ENCODE peak calls at places on chromosome 9, in eight cellular contexts. One of them, this sample, is unnamed.

GRCh38 chr9:81588148-81588874 is 101.0 kb downstream of the TLE1 start:
- DNase-seq in AG10803: peak
- DNase-seq in progenitor cell of endocrine pancreas: peak
- DNase-seq in AG04449: no peak
- DNase-seq in left ventricle myocardium inferior: no peak
- DNase-seq in CD4-positive, alpha-beta T cell: no peak
- DNase-seq in GM12864: no peak
- DNase-seq in spleen: no peak
- DNase-seq in this sample: no peak

GRCh38 chr9:96386157-96386556 is 2.6 kb upstream of the SLC35D2 start:
- DNase-seq in AG10803: no peak
- DNase-seq in progenitor cell of endocrine pancreas: no peak
- DNase-seq in AG04449: no peak
- DNase-seq in left ventricle myocardium inferior: no peak
- DNase-seq in CD4-positive, alpha-beta T cell: no peak
- DNase-seq in GM12864: no peak
- DNase-seq in spleen: no peak
- DNase-seq in this sample: no peak

GRCh38 chr9:94034511-94034910 is 49.8 kb upstream of the PTPDC1 start:
- DNase-seq in AG10803: no peak
- DNase-seq in progenitor cell of endocrine pancreas: no peak
- DNase-seq in AG04449: no peak
- DNase-seq in left ventricle myocardium inferior: no peak
- DNase-seq in CD4-positive, alpha-beta T cell: no peak
- DNase-seq in GM12864: no peak
- DNase-seq in spleen: no peak
- DNase-seq in this sample: no peak

GRCh38 chr9:115691686-115692085 is 461.9 kb upstream of the PAPPA start:
- DNase-seq in AG10803: peak
- DNase-seq in progenitor cell of endocrine pancreas: no peak
- DNase-seq in AG04449: no peak
- DNase-seq in left ventricle myocardium inferior: no peak
- DNase-seq in CD4-positive, alpha-beta T cell: no peak
- DNase-seq in GM12864: no peak
- DNase-seq in spleen: no peak
- DNase-seq in this sample: peak

GRCh38 chr9:104769655-104770054 is 5.7 kb downstream of the NIPSNAP3B start:
- DNase-seq in AG10803: no peak
- DNase-seq in progenitor cell of endocrine pancreas: no peak
- DNase-seq in AG04449: no peak
- DNase-seq in left ventricle myocardium inferior: no peak
- DNase-seq in CD4-positive, alpha-beta T cell: no peak
- DNase-seq in GM12864: no peak
- DNase-seq in spleen: no peak
- DNase-seq in this sample: no peak

GRCh38 chr9:94630833-94631232 is 8.5 kb downstream of the FBP1 start:
- DNase-seq in AG10803: no peak
- DNase-seq in progenitor cell of endocrine pancreas: no peak
- DNase-seq in AG04449: no peak
- DNase-seq in left ventricle myocardium inferior: no peak
- DNase-seq in CD4-positive, alpha-beta T cell: no peak
- DNase-seq in GM12864: no peak
- DNase-seq in spleen: no peak
- DNase-seq in this sample: no peak

GRCh38 chr9:21684831-21685362 is 117.5 kb upstream of the MTAP start:
- DNase-seq in AG10803: peak
- DNase-seq in progenitor cell of endocrine pancreas: no peak
- DNase-seq in AG04449: no peak
- DNase-seq in left ventricle myocardium inferior: no peak
- DNase-seq in CD4-positive, alpha-beta T cell: no peak
- DNase-seq in GM12864: no peak
- DNase-seq in spleen: no peak
- DNase-seq in this sample: no peak

GRCh38 chr9:116282598-116282997 is 129.0 kb downstream of the PAPPA start:
- DNase-seq in AG10803: no peak
- DNase-seq in progenitor cell of endocrine pancreas: no peak
- DNase-seq in AG04449: no peak
- DNase-seq in left ventricle myocardium inferior: no peak
- DNase-seq in CD4-positive, alpha-beta T cell: no peak
- DNase-seq in GM12864: no peak
- DNase-seq in spleen: no peak
- DNase-seq in this sample: no peak

GRCh38 chr9:134275379-134275778 is 50.9 kb upstream of the RXRA start:
- DNase-seq in AG10803: no peak
- DNase-seq in progenitor cell of endocrine pancreas: no peak
- DNase-seq in AG04449: no peak
- DNase-seq in left ventricle myocardium inferior: no peak
- DNase-seq in CD4-positive, alpha-beta T cell: no peak
- DNase-seq in GM12864: no peak
- DNase-seq in spleen: no peak
- DNase-seq in this sample: no peak

GRCh38 chr9:90611568-90611967 is 31.1 kb downstream of the DIRAS2 start:
- DNase-seq in AG10803: no peak
- DNase-seq in progenitor cell of endocrine pancreas: no peak
- DNase-seq in AG04449: no peak
- DNase-seq in left ventricle myocardium inferior: no peak
- DNase-seq in CD4-positive, alpha-beta T cell: no peak
- DNase-seq in GM12864: no peak
- DNase-seq in spleen: no peak
- DNase-seq in this sample: no peak

GRCh38 chr9:77488439-77489126 is 159.5 kb downstream of the GNA14 start:
- DNase-seq in AG10803: peak
- DNase-seq in progenitor cell of endocrine pancreas: no peak
- DNase-seq in AG04449: no peak
- DNase-seq in left ventricle myocardium inferior: no peak
- DNase-seq in CD4-positive, alpha-beta T cell: no peak
- DNase-seq in GM12864: no peak
- DNase-seq in spleen: no peak
- DNase-seq in this sample: no peak

GRCh38 chr9:103037508-103038477 is 42.7 kb downstream of the CYLC2 start:
- DNase-seq in AG10803: no peak
- DNase-seq in progenitor cell of endocrine pancreas: no peak
- DNase-seq in AG04449: no peak
- DNase-seq in left ventricle myocardium inferior: peak
- DNase-seq in CD4-positive, alpha-beta T cell: no peak
- DNase-seq in GM12864: no peak
- DNase-seq in spleen: peak
- DNase-seq in this sample: no peak

GRCh38 chr9:38415846-38416245 is 8.4 kb downstream of the IGFBPL1 start:
- DNase-seq in AG10803: no peak
- DNase-seq in progenitor cell of endocrine pancreas: no peak
- DNase-seq in AG04449: no peak
- DNase-seq in left ventricle myocardium inferior: no peak
- DNase-seq in CD4-positive, alpha-beta T cell: no peak
- DNase-seq in GM12864: no peak
- DNase-seq in spleen: no peak
- DNase-seq in this sample: no peak

GRCh38 chr9:137970686-137971476 is 93.3 kb downstream of the CACNA1B start:
- DNase-seq in AG10803: no peak
- DNase-seq in progenitor cell of endocrine pancreas: no peak
- DNase-seq in AG04449: no peak
- DNase-seq in left ventricle myocardium inferior: no peak
- DNase-seq in CD4-positive, alpha-beta T cell: peak
- DNase-seq in GM12864: no peak
- DNase-seq in spleen: peak
- DNase-seq in this sample: no peak

GRCh38 chr9:121286973-121287721 is 19.2 kb downstream of the GSN start:
- DNase-seq in AG10803: peak
- DNase-seq in progenitor cell of endocrine pancreas: no peak
- DNase-seq in AG04449: peak
- DNase-seq in left ventricle myocardium inferior: peak
- DNase-seq in CD4-positive, alpha-beta T cell: no peak
- DNase-seq in GM12864: no peak
- DNase-seq in spleen: no peak
- DNase-seq in this sample: peak

GRCh38 chr9:107213080-107213479 is 70.0 kb upstream of the RAD23B start:
- DNase-seq in AG10803: no peak
- DNase-seq in progenitor cell of endocrine pancreas: no peak
- DNase-seq in AG04449: no peak
- DNase-seq in left ventricle myocardium inferior: no peak
- DNase-seq in CD4-positive, alpha-beta T cell: no peak
- DNase-seq in GM12864: no peak
- DNase-seq in spleen: no peak
- DNase-seq in this sample: no peak

GRCh38 chr9:128940946-128941755 is 6.3 kb downstream of the DOLK start:
- DNase-seq in AG10803: no peak
- DNase-seq in progenitor cell of endocrine pancreas: no peak
- DNase-seq in AG04449: no peak
- DNase-seq in left ventricle myocardium inferior: no peak
- DNase-seq in CD4-positive, alpha-beta T cell: no peak
- DNase-seq in GM12864: no peak
- DNase-seq in spleen: peak
- DNase-seq in this sample: no peak

GRCh38 chr9:120446681-120447080 is 133.3 kb downstream of the CDK5RAP2 start:
- DNase-seq in AG10803: peak
- DNase-seq in progenitor cell of endocrine pancreas: no peak
- DNase-seq in AG04449: no peak
- DNase-seq in left ventricle myocardium inferior: no peak
- DNase-seq in CD4-positive, alpha-beta T cell: no peak
- DNase-seq in GM12864: no peak
- DNase-seq in spleen: no peak
- DNase-seq in this sample: no peak

DNA sequence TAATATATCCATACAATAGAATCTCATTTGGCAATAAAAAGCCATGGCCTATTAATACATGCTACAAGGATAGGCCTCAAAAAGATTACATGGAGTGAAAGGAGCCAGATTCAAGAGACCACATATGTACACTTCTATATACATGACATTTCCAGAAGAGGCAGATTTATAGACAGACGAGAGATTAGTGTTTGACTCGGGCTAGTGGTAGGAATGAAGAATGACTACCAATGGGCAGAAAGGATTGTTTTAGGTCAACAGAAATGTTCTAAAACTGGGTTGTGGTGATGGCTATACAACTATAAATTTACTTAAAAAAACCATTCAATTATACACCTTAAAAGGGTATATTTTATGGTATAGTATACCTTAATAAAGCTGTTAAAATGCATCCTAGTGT is 41.9 kb downstream of the SETX start:
- DNase-seq in AG10803: no peak
- DNase-seq in progenitor cell of endocrine pancreas: no peak
- DNase-seq in AG04449: no peak
- DNase-seq in left ventricle myocardium inferior: no peak
- DNase-seq in CD4-positive, alpha-beta T cell: no peak
- DNase-seq in GM12864: no peak
- DNase-seq in spleen: no peak
- DNase-seq in this sample: no peak
- TF ChIP-seq CTCF in AG10803: peak
- TF ChIP-seq CTCF in progenitor cell of endocrine pancreas: peak
- TF ChIP-seq CTCF in AG04449: no peak
- TF ChIP-seq CTCF in left ventricle myocardium inferior: no peak
- TF ChIP-seq CTCF in CD4-positive, alpha-beta T cell: no peak
- TF ChIP-seq CTCF in GM12864: no peak
- TF ChIP-seq CTCF in spleen: no peak
- TF ChIP-seq CTCF in this sample: peak

DNA sequence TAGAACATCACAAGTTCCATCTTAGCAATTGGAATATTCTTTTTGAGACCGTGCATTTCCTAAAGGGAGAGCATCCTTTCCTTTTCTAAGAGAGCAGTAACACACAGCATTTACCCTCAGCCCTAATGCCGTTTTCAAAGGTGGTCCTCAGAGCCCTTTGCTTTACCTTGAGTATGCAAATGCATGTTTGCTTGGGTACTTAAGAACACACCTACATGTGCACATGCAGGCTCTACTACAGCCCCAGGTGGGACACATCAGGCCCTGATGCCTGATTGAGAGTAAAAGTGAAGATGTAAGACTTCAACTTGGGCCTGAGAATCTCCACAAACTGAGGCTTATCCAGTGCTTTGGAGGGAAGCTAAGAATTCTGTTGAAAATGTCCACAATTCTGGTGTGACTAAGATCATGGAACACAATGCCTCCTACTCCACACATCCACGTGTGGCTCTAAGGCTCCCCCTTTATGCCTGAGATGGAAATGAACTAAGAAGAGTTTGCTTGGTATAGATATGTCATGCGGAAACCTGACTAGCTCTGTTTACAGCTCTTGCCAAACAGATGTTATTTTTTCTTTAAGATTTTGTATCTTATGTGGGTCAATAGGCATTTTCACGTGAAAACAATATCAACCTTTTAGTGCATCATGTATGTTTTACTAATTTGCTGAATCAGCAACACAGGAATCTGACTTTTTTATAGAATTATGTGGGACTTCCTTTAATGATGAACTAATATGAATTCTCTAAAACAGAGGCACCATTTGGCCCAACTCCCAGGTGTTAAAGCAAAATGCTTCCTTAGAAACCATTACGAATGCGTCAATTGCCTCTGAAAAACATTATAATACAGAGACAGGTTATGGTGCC is 48.9 kb upstream of the SLC2A8 start:
- DNase-seq in AG10803: peak
- DNase-seq in progenitor cell of endocrine pancreas: no peak
- DNase-seq in AG04449: peak
- DNase-seq in left ventricle myocardium inferior: no peak
- DNase-seq in CD4-positive, alpha-beta T cell: no peak
- DNase-seq in GM12864: peak
- DNase-seq in spleen: no peak
- DNase-seq in this sample: no peak
- TF ChIP-seq CTCF in AG10803: peak
- TF ChIP-seq CTCF in progenitor cell of endocrine pancreas: peak
- TF ChIP-seq CTCF in AG04449: peak
- TF ChIP-seq CTCF in left ventricle myocardium inferior: no peak
- TF ChIP-seq CTCF in CD4-positive, alpha-beta T cell: no peak
- TF ChIP-seq CTCF in GM12864: peak
- TF ChIP-seq CTCF in spleen: no peak
- TF ChIP-seq CTCF in this sample: no peak

GRCh38 chr9:87075537-87075936 is 128.2 kb upstream of the GAS1 start:
- DNase-seq in AG10803: no peak
- DNase-seq in progenitor cell of endocrine pancreas: no peak
- DNase-seq in AG04449: no peak
- DNase-seq in left ventricle myocardium inferior: no peak
- DNase-seq in CD4-positive, alpha-beta T cell: no peak
- DNase-seq in GM12864: no peak
- DNase-seq in spleen: no peak
- DNase-seq in this sample: no peak
- TF ChIP-seq CTCF in AG10803: no peak
- TF ChIP-seq CTCF in progenitor cell of endocrine pancreas: no peak
- TF ChIP-seq CTCF in AG04449: no peak
- TF ChIP-seq CTCF in left ventricle myocardium inferior: no peak
- TF ChIP-seq CTCF in CD4-positive, alpha-beta T cell: no peak
- TF ChIP-seq CTCF in GM12864: no peak
- TF ChIP-seq CTCF in spleen: no peak
- TF ChIP-seq CTCF in this sample: no peak

GRCh38 chr9:33942471-33943083 is 106.1 kb downstream of the UBAP2 start:
- DNase-seq in AG10803: peak
- DNase-seq in progenitor cell of endocrine pancreas: no peak
- DNase-seq in AG04449: peak
- DNase-seq in left ventricle myocardium inferior: no peak
- DNase-seq in CD4-positive, alpha-beta T cell: no peak
- DNase-seq in GM12864: no peak
- DNase-seq in spleen: no peak
- DNase-seq in this sample: peak
- TF ChIP-seq CTCF in AG10803: peak
- TF ChIP-seq CTCF in progenitor cell of endocrine pancreas: no peak
- TF ChIP-seq CTCF in AG04449: peak
- TF ChIP-seq CTCF in left ventricle myocardium inferior: no peak
- TF ChIP-seq CTCF in CD4-positive, alpha-beta T cell: no peak
- TF ChIP-seq CTCF in GM12864: no peak
- TF ChIP-seq CTCF in spleen: no peak
- TF ChIP-seq CTCF in this sample: peak

This sample was measured in AG09309.